ENCODE peak calls at places on chromosomes 7 and 10, in eight cellular contexts. One of them, this sample, is unnamed.
A peak's percentile ranks its signal among the peaks of the same experiment; 100 is the strongest.

GRCh38 chr7:29430279-29430949 is 133.2 kb upstream of the PRR15 start:
- DNase-seq in thyroid gland: no peak
- DNase-seq in spleen: no peak
- DNase-seq in stomach: no peak
- DNase-seq in uterus: no peak
- DNase-seq in transverse colon: no peak
- DNase-seq in suprapubic skin: no peak
- DNase-seq in HepG2: no peak
- DNase-seq in this sample: no peak

GRCh38 chr7:894927-895450 is 18.6 kb downstream of the GET4 start:
- DNase-seq in suprapubic skin: no peak
- DNase-seq in stomach: no peak
- DNase-seq in transverse colon: no peak
- DNase-seq in thyroid gland: no peak
- DNase-seq in HepG2: no peak
- DNase-seq in spleen: peak; percentile 58
- DNase-seq in uterus: no peak
- DNase-seq in this sample: no peak

GRCh38 chr10:90652519-90652918 is 205.3 kb downstream of the HTR7 start:
- DNase-seq in thyroid gland: no peak
- DNase-seq in suprapubic skin: no peak
- DNase-seq in stomach: no peak
- DNase-seq in uterus: no peak
- DNase-seq in transverse colon: no peak
- DNase-seq in HepG2: no peak
- DNase-seq in spleen: no peak
- DNase-seq in this sample: no peak

GRCh38 chr10:31147220-31147608 is 115.5 kb upstream of the ZNF438 start:
- DNase-seq in suprapubic skin: no peak
- DNase-seq in HepG2: no peak
- DNase-seq in transverse colon: no peak
- DNase-seq in uterus: no peak
- DNase-seq in stomach: no peak
- DNase-seq in thyroid gland: no peak
- DNase-seq in spleen: no peak
- DNase-seq in this sample: no peak

GRCh38 chr7:77455334-77455733 is 39.2 kb upstream of the GSAP start:
- DNase-seq in spleen: no peak
- DNase-seq in stomach: no peak
- DNase-seq in suprapubic skin: no peak
- DNase-seq in uterus: no peak
- DNase-seq in HepG2: peak; percentile 60
- DNase-seq in transverse colon: no peak
- DNase-seq in thyroid gland: no peak
- DNase-seq in this sample: no peak

GRCh38 chr10:58107506-58107905 is 160.2 kb downstream of the IPMK start:
- DNase-seq in stomach: no peak
- DNase-seq in spleen: no peak
- DNase-seq in transverse colon: no peak
- DNase-seq in HepG2: no peak
- DNase-seq in uterus: no peak
- DNase-seq in suprapubic skin: no peak
- DNase-seq in thyroid gland: no peak
- DNase-seq in this sample: no peak

GRCh38 chr10:13660545-13660920 is 73.8 kb downstream of the PRPF18 start:
- DNase-seq in thyroid gland: no peak
- DNase-seq in uterus: no peak
- DNase-seq in stomach: no peak
- DNase-seq in suprapubic skin: no peak
- DNase-seq in HepG2: no peak
- DNase-seq in spleen: no peak
- DNase-seq in transverse colon: no peak
- DNase-seq in this sample: no peak

GRCh38 chr10:88207121-88207546 is 343.7 kb downstream of the PTEN start:
- DNase-seq in thyroid gland: no peak
- DNase-seq in stomach: no peak
- DNase-seq in suprapubic skin: no peak
- DNase-seq in uterus: no peak
- DNase-seq in transverse colon: no peak
- DNase-seq in spleen: no peak
- DNase-seq in HepG2: no peak
- DNase-seq in this sample: no peak

GRCh38 chr10:22103701-22104100 is 100.2 kb upstream of the DNAJC1 start:
- DNase-seq in suprapubic skin: no peak
- DNase-seq in uterus: no peak
- DNase-seq in HepG2: no peak
- DNase-seq in stomach: no peak
- DNase-seq in transverse colon: no peak
- DNase-seq in spleen: no peak
- DNase-seq in thyroid gland: no peak
- DNase-seq in this sample: no peak

GRCh38 chr10:3757638-3758490 is 27.1 kb downstream of the KLF6 start:
- DNase-seq in transverse colon: no peak
- DNase-seq in suprapubic skin: peak; percentile 56
- DNase-seq in stomach: no peak
- DNase-seq in HepG2: no peak
- DNase-seq in uterus: no peak
- DNase-seq in spleen: peak; percentile 87
- DNase-seq in thyroid gland: no peak
- DNase-seq in this sample: no peak

GRCh38 chr10:127150136-127150535 is 46.3 kb downstream of the INSYN2A start:
- DNase-seq in uterus: no peak
- DNase-seq in stomach: no peak
- DNase-seq in spleen: no peak
- DNase-seq in transverse colon: no peak
- DNase-seq in suprapubic skin: no peak
- DNase-seq in HepG2: no peak
- DNase-seq in thyroid gland: no peak
- DNase-seq in this sample: no peak

GRCh38 chr7:99366646-99367045 is 7.9 kb upstream of the ARPC1B start:
- DNase-seq in spleen: no peak
- DNase-seq in stomach: no peak
- DNase-seq in transverse colon: no peak
- DNase-seq in HepG2: no peak
- DNase-seq in thyroid gland: no peak
- DNase-seq in uterus: no peak
- DNase-seq in suprapubic skin: no peak
- DNase-seq in this sample: no peak

GRCh38 chr10:100939763-100940344 is 27.1 kb downstream of the SLF2 start:
- DNase-seq in transverse colon: no peak
- DNase-seq in stomach: no peak
- DNase-seq in suprapubic skin: no peak
- DNase-seq in thyroid gland: no peak
- DNase-seq in spleen: no peak
- DNase-seq in HepG2: no peak
- DNase-seq in uterus: no peak
- DNase-seq in this sample: no peak

GRCh38 chr10:44947356-44948152 is 12.0 kb upstream of the RASSF4 start:
- DNase-seq in thyroid gland: peak; percentile 39
- DNase-seq in HepG2: no peak
- DNase-seq in transverse colon: no peak
- DNase-seq in spleen: peak; percentile 58
- DNase-seq in stomach: no peak
- DNase-seq in suprapubic skin: no peak
- DNase-seq in uterus: no peak
- DNase-seq in this sample: no peak

GRCh38 chr7:80387634-80388033 is 124.2 kb downstream of the GNAT3 start:
- DNase-seq in thyroid gland: no peak
- DNase-seq in uterus: no peak
- DNase-seq in suprapubic skin: no peak
- DNase-seq in transverse colon: no peak
- DNase-seq in HepG2: no peak
- DNase-seq in stomach: no peak
- DNase-seq in spleen: no peak
- DNase-seq in this sample: no peak

GRCh38 chr10:84415539-84416244 is 87.3 kb downstream of the CCSER2 start:
- DNase-seq in stomach: peak; percentile 45
- DNase-seq in transverse colon: peak; percentile 33
- DNase-seq in uterus: no peak
- DNase-seq in HepG2: no peak
- DNase-seq in spleen: no peak
- DNase-seq in thyroid gland: peak; percentile 65
- DNase-seq in suprapubic skin: no peak
- DNase-seq in this sample: no peak

GRCh38 chr10:49318751-49319150 is 19.8 kb downstream of the C10orf71 start:
- DNase-seq in stomach: no peak
- DNase-seq in spleen: no peak
- DNase-seq in uterus: no peak
- DNase-seq in suprapubic skin: no peak
- DNase-seq in thyroid gland: no peak
- DNase-seq in transverse colon: no peak
- DNase-seq in HepG2: no peak
- DNase-seq in this sample: no peak

GRCh38 chr10:91758303-91759146 is 39.7 kb upstream of the TNKS2 start:
- DNase-seq in spleen: no peak
- DNase-seq in HepG2: peak; percentile 72
- DNase-seq in suprapubic skin: no peak
- DNase-seq in transverse colon: no peak
- DNase-seq in stomach: no peak
- DNase-seq in uterus: no peak
- DNase-seq in thyroid gland: no peak
- DNase-seq in this sample: no peak

GRCh38 chr7:111743244-111743852 is 181.1 kb upstream of the IMMP2L start:
- DNase-seq in HepG2: no peak
- DNase-seq in stomach: no peak
- DNase-seq in thyroid gland: no peak
- DNase-seq in suprapubic skin: no peak
- DNase-seq in uterus: no peak
- DNase-seq in spleen: no peak
- DNase-seq in transverse colon: no peak
- DNase-seq in this sample: no peak
- H3K4me1 ChIP-seq in HepG2: peaks cover 16% of the 10 kb centered on the region
- H3K4me1 ChIP-seq in stomach: no peaks in the 10 kb centered on the region
- H3K4me1 ChIP-seq in thyroid gland: peaks cover 11% of the 10 kb centered on the region
- H3K4me1 ChIP-seq in suprapubic skin: no peaks in the 10 kb centered on the region
- H3K4me1 ChIP-seq in uterus: no peaks in the 10 kb centered on the region
- H3K4me1 ChIP-seq in spleen: no peaks in the 10 kb centered on the region
- H3K4me1 ChIP-seq in transverse colon: no peaks in the 10 kb centered on the region
- H3K4me1 ChIP-seq in this sample: no peaks in the 10 kb centered on the region

DNA sequence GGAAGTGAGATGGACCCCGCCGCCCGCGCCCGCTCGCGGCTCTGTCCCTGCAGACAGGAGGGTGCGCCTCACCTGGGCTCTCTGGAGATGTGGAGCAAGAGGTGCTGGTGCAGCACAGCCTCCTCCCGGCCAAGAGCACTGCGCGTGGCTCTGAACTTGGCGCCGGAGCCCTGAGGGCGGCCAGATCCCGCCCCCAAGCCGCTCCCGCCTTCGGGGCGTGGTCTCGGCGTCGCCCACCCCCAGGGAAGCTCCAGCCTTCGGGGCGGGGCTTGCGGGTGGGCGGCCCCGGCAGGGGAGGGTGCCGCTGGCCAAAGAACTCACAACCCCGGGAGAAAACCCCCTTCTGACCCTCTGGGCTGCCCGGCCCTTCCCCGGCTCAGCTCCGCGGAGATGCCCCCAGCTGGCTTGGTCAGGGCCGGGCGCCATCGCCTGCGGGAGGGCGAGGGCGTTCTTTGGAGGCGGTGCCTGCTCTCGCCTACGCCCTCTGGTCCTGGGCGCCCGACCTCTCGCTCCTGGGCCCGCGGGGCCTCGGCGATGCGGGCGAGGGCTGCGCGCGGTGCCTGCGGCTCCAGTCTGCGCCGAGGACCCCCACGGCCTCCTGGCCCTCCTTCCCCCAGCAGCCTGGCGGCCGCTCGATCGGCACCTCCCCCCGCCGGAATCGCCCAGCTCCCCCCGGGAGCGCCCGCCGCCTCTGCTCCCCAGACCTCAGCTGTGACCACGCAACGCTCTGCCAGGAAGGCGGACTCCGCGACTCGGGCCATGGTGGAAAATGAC is at the start of gene ZNF488:
- DNase-seq in stomach: peak; percentile 87
- DNase-seq in HepG2: peak; percentile 49
- DNase-seq in thyroid gland: peak; percentile 83
- DNase-seq in uterus: peak; percentile 72
- DNase-seq in suprapubic skin: no peak
- DNase-seq in spleen: peak; percentile 91
- DNase-seq in transverse colon: peak; percentile 87
- DNase-seq in this sample: peak; percentile 69
- TF ChIP-seq POLR2A in stomach: no peak
- TF ChIP-seq POLR2A in HepG2: no peak
- TF ChIP-seq POLR2A in thyroid gland: no peak
- TF ChIP-seq POLR2A in uterus: peak; percentile 33
- TF ChIP-seq POLR2A in suprapubic skin: no peak
- TF ChIP-seq POLR2A in spleen: no peak
- TF ChIP-seq POLR2A in transverse colon: no peak
- TF ChIP-seq POLR2A in this sample: no peak

DNA sequence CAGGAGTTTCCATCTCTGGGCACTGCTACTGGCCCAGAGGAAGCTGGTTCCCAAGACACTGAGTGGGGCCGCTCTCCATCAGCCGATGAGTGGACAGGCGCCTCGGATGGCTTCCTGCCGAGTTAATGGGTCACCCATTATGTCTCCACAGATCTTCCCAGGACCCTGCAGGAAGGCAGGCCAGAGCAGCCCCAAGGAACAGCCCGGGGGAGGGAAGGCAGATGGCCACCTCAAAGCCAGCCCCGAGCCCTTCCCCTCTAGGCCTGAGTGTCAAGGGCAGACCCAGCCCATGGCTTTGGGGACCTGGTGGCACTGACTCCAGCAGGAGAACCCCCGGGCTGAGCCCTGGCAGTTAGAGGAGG is 3.4 kb upstream of the LFNG start:
- DNase-seq in spleen: no peak
- DNase-seq in transverse colon: no peak
- DNase-seq in thyroid gland: no peak
- DNase-seq in suprapubic skin: no peak
- DNase-seq in stomach: no peak
- DNase-seq in uterus: no peak
- DNase-seq in HepG2: no peak
- DNase-seq in this sample: no peak
- H3K4me1 ChIP-seq in spleen: peaks cover 66% of the 10 kb centered on the region
- H3K4me1 ChIP-seq in transverse colon: peaks cover 34% of the 10 kb centered on the region
- H3K4me1 ChIP-seq in thyroid gland: peaks cover 37% of the 10 kb centered on the region
- H3K4me1 ChIP-seq in suprapubic skin: peaks cover 49% of the 10 kb centered on the region
- H3K4me1 ChIP-seq in stomach: peaks cover 46% of the 10 kb centered on the region
- H3K4me1 ChIP-seq in uterus: no peaks in the 10 kb centered on the region
- H3K4me1 ChIP-seq in HepG2: peaks cover 67% of the 10 kb centered on the region
- H3K4me1 ChIP-seq in this sample: peaks cover 19% of the 10 kb centered on the region

GRCh38 chr7:116592041-116592355 is 67.2 kb downstream of the CAV1 start:
- DNase-seq in stomach: no peak
- DNase-seq in HepG2: no peak
- DNase-seq in transverse colon: no peak
- DNase-seq in spleen: no peak
- DNase-seq in uterus: no peak
- DNase-seq in suprapubic skin: no peak
- DNase-seq in thyroid gland: no peak
- DNase-seq in this sample: no peak

GRCh38 chr7:116595063-116595462 is 70.2 kb downstream of the CAV1 start:
- DNase-seq in spleen: no peak
- DNase-seq in suprapubic skin: no peak
- DNase-seq in HepG2: no peak
- DNase-seq in uterus: no peak
- DNase-seq in thyroid gland: no peak
- DNase-seq in stomach: no peak
- DNase-seq in transverse colon: no peak
- DNase-seq in this sample: no peak

GRCh38 chr7:116591202-116592040 is 66.6 kb downstream of the CAV1 start:
- DNase-seq in spleen: no peak
- DNase-seq in suprapubic skin: no peak
- DNase-seq in uterus: no peak
- DNase-seq in thyroid gland: no peak
- DNase-seq in transverse colon: no peak
- DNase-seq in HepG2: no peak
- DNase-seq in stomach: no peak
- DNase-seq in this sample: no peak

GRCh38 chr7:116593359-116594075 is 68.7 kb downstream of the CAV1 start:
- DNase-seq in spleen: no peak
- DNase-seq in HepG2: no peak
- DNase-seq in uterus: no peak
- DNase-seq in transverse colon: no peak
- DNase-seq in suprapubic skin: no peak
- DNase-seq in stomach: no peak
- DNase-seq in thyroid gland: no peak
- DNase-seq in this sample: no peak

GRCh38 chr7:116592445-116592844 is 67.6 kb downstream of the CAV1 start:
- DNase-seq in transverse colon: peak; percentile 45
- DNase-seq in HepG2: no peak
- DNase-seq in suprapubic skin: no peak
- DNase-seq in stomach: peak; percentile 48
- DNase-seq in uterus: no peak
- DNase-seq in thyroid gland: peak; percentile 82
- DNase-seq in spleen: no peak
- DNase-seq in this sample: no peak
- TF ChIP-seq POLR2A in transverse colon: no peak
- TF ChIP-seq POLR2A in HepG2: no peak
- TF ChIP-seq POLR2A in suprapubic skin: no peak
- TF ChIP-seq POLR2A in stomach: no peak
- TF ChIP-seq POLR2A in uterus: no peak
- TF ChIP-seq POLR2A in thyroid gland: no peak
- TF ChIP-seq POLR2A in spleen: no peak
- TF ChIP-seq POLR2A in this sample: no peak

This sample was measured in breast epithelium.